ENCODE peak calls at places on chromosome 22, in six cellular contexts. M is tibial nerve, I is lower leg skin, Y is prostate gland, J is A549, C is right lobe of liver. P is an unnamed sample.

GRCh38 chr22:44793506-44794225 is 41.3 kb downstream of the ARHGAP8 start:
- DNase-seq in M (no peak), I (no peak), Y (no peak), J (no peak), C (no peak), P (no peak)

GRCh38 chr22:46828323-46829139 is 66.1 kb downstream of the TBC1D22A start:
- DNase-seq in M (no peak), I (no peak), Y (no peak), J (no peak), C (no peak), P (no peak)

GRCh38 chr22:17873804-17874203 is 99.5 kb upstream of the BID start:
- DNase-seq in M (no peak), I (no peak), Y (no peak), J (no peak), C (no peak), P (no peak)

GRCh38 chr22:43567691-43568308 is 156.0 kb downstream of the MPPED1 start:
- DNase-seq in M (no peak), I (no peak), Y (no peak), J (no peak), C (no peak), P (no peak)

GRCh38 chr22:46390652-46391301 is 55.3 kb downstream of the TRMU start:
- DNase-seq in M (peak), I (no peak), Y (peak), J (no peak), C (peak), P (peak)

GRCh38 chr22:39598017-39598965 is 27.7 kb downstream of the CACNA1I start:
- DNase-seq in M (no peak), I (peak), Y (peak), J (peak), C (no peak), P (no peak)

GRCh38 chr22:19806213-19807160 is 45.9 kb downstream of the TBX1 start:
- DNase-seq in M (no peak), I (peak), Y (peak), J (peak), C (peak), P (no peak)

GRCh38 chr22:48886604-48887393 is 940.9 kb downstream of the BRD1 start:
- DNase-seq in M (no peak), I (peak), Y (no peak), J (no peak), C (peak), P (no peak)

GRCh38 chr22:39219071-39220050 is 25.4 kb downstream of the PDGFB start:
- DNase-seq in M (no peak), I (peak), Y (no peak), J (no peak), C (no peak), P (no peak)

DNA sequence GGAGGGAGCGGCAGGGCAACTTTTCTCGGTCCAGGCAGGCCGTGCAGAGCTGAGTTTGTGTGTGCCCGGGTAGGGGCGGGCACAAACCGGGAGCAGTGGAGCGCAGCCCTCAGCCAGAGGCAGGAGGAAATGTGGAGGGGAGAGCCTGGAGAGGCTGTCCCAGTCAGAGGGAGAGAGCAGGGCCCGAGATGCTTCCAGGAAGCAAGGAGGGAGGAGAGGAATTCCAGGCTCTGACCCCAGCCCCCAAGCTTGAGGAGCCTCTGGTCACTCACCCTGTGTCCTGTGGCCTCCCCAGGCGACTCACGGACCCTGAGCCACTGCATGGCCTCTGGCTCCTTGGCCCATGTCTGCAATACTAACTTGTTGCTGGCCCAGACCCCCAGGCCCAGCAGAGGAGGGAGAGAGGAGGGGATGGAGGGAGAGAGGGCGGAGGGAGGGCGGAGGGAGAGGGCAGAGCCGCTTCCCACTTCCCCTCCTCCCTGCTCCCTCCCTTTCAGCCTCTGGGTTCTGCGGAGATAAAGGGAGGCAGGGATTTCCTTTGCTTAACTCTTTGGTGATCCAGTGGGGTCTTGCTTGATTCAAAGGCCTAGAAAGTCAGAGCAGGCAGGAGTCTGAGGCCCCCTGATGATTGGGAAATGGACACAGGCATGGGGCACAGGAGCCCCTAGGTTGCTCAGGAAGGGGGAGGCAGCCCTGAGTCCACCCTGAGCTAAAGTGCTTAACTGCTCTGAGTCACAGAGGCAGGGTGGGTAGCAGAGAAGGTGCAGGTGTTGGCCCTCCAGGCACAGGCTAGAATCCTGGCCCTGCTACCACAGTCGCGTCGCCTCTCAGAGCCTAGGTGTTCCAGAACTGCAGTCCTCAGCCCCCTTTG is at the start of gene C1QTNF6:
- DNase-seq in M (no peak), I (no peak), Y (no peak), J (no peak), C (peak), P (no peak)
- TF ChIP-seq POLR2A in M (no peak), I (no peak), Y (no peak), J (peak), C (no peak), P (no peak)

GRCh38 chr22:50542416-50542927 is 3.2 kb upstream of the KLHDC7B start:
- DNase-seq in M (no peak), I (no peak), Y (no peak), J (no peak), C (peak), P (no peak)
- TF ChIP-seq POLR2A in M (no peak), I (no peak), Y (no peak), J (no peak), C (peak), P (no peak)

DNA sequence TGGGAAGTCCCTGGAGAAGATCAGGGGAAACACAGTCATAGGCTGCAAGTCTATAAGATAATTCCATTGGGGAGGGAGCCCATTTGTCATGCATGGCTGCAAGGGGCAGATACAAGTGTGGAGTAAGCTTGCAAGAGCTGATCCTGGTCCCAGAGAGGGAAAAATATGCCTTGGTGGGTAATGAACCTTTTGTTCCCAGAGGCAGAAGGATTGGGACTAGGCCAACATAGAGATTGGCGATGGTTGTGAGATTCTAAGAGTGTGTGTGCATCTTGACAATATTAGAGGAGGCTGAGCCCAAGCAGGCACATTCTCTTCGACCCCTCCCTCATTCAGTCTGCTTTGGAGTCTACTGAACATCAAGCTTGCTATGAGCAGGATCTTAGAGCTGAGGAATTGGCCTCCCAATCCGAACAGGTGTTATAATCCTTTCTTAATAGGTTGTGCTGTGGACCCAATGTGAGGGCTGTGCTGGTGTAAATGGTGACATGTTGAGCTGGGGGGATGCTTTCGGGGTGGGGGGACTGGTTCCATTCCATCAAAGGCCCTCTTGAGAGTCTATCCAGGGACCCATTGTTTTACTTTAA is 18.4 kb downstream of the MIAT start:
- DNase-seq in M (no peak), I (no peak), Y (no peak), J (no peak), C (no peak), P (no peak)
- TF ChIP-seq POLR2A in M (no peak), I (no peak), Y (no peak), J (no peak), C (no peak), P (no peak)

DNA sequence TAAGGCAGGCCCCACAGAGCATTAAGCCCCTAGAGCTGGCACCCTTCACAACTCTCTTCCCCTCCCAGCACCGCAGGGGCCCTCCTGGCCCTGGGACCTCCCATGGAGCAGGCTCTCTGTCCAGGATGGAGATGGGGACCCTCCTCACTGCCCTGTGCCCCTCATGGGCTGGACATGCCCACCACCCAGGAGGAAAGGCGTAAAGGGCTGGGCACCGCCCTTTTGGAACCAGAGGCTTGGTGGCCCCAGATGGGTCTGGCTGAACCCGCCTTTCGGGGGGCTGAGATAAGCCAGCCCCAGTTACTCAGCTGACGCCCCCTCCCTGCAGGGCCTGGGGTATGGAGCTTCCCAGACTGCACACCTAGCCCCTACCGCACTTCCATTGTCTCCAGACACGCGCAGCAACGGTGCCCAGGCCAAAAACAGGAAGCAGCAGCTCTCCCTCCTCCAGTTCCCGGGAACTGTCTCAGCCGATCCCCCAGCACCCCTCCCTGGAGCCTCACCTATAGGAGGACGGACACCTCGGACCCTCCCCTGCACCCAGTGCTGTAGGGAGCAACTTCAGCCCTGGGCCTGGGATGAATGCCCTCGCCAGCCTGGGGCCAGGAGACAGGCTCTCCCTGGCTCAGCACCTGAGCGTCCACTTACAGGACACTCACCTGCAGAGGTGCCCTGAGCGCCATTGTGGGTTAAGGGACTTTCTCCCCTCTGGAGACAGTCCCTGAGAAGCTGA is 1.6 kb upstream of the SUSD2 start:
- DNase-seq in M (no peak), I (no peak), Y (no peak), J (no peak), C (no peak), P (no peak)
- TF ChIP-seq POLR2A in M (no peak), I (no peak), Y (no peak), J (no peak), C (no peak), P (no peak)

DNA sequence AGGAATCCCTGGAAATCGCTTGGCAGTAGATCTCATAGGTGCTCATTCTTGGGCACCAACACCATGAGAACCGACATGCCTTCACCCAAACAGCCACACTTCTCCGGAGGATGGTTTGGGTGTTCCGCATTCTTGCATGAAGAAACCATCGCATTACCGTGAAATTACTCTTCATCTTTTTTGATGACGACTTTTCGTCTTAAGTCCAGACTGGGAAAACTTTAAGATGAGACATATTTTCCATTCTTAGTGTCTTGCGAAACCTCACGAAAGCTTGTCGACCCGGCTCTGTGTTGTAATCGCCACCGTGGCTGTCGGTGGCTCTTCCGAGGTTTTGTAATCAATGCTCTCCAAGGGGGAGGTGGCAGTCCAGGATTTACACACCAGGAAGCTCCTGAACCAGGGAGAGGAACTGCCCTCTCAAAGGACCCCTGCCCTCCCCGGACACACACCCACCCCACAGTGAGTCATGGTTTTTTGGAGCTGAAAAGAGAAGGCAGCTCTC is 1.7 kb downstream of the TOM1 start:
- DNase-seq in M (peak), I (peak), Y (no peak), J (peak), C (peak), P (peak)
- TF ChIP-seq POLR2A in M (no peak), I (no peak), Y (no peak), J (no peak), C (peak), P (peak)

GRCh38 chr22:29152045-29152380 is 53.7 kb upstream of the EMID1 start:
- DNase-seq in M (no peak), I (peak), Y (no peak), J (no peak), C (no peak), P (no peak)

GRCh38 chr22:29151316-29151715 is 54.4 kb upstream of the EMID1 start:
- DNase-seq in M (no peak), I (peak), Y (no peak), J (no peak), C (no peak), P (no peak)

GRCh38 chr22:29154364-29155048 is 51.2 kb upstream of the EMID1 start:
- DNase-seq in M (peak), I (peak), Y (peak), J (peak), C (peak), P (peak)

GRCh38 chr22:29150701-29151100 is 55.0 kb upstream of the EMID1 start:
- DNase-seq in M (no peak), I (peak), Y (no peak), J (no peak), C (no peak), P (peak)

DNA sequence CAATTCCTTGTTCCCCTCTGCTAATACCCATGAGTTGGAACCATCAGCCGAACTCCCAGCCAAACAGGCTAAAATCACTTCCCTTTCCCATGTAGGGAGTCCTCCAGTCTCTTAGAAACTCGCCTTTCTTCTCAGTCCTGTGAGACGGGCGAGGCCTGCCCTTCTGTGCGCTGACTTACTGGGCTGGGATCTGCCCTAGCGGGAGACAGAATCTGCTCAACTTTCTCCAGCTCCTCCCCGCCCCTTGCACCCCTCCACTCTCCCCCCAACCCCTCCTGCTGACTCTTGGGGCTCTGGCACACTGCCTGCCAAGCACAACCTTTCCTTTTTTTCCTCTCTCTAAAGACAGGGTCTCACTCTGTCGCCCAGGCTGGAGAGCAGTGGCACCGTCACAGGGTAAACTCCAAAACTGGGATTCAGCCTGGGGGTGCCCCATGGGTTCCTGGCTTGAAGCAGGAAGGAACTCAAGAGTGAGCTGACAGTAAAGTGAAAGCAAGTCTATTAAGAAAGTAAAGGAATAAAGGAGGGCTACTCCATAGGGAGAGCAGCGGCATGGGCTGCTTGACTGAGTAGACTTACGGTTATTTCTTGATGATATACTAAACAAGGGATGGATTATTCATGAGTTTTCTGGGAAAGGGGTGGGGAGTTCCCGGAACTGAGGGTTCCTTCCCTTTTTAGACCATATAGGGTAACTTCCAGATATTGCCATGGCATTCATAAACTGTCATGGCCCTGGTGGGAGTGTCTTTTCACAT is 53.1 kb upstream of the EMID1 start:
- DNase-seq in M (peak), I (no peak), Y (no peak), J (no peak), C (no peak), P (no peak)
- TF ChIP-seq POLR2A in M (no peak), I (no peak), Y (no peak), J (no peak), C (no peak), P (no peak)

GRCh38 chr22:23786261-23786710 is 480 bp upstream of the SMARCB1 start:
- DNase-seq in M (no peak), I (no peak), Y (peak), J (no peak), C (no peak), P (no peak)

GRCh38 chr22:23789121-23789520 is 2.4 kb downstream of the SMARCB1 start:
- DNase-seq in M (no peak), I (no peak), Y (no peak), J (no peak), C (no peak), P (no peak)

GRCh38 chr22:23787910-23788309 is 1.1 kb downstream of the SMARCB1 start:
- DNase-seq in M (no peak), I (no peak), Y (no peak), J (no peak), C (peak), P (no peak)

GRCh38 chr22:23787600-23787896 is 782 bp downstream of the SMARCB1 start:
- DNase-seq in M (no peak), I (no peak), Y (no peak), J (no peak), C (no peak), P (no peak)

GRCh38 chr22:23786752-23787599 is at the start of gene SMARCB1:
- DNase-seq in M (peak), I (peak), Y (peak), J (peak), C (peak), P (peak)
- TF ChIP-seq POLR2A in M (peak), I (no peak), Y (peak), J (peak), C (peak), P (peak)